ENCODE peak calls at places on chromosomes 11 and 22, in four cellular contexts. One of them, this sample, is unnamed.

GRCh38 chr22:29690481-29690880 is 29.3 kb upstream of the CABP7 start:
- DNase-seq in stimulated activated effector memory CD8-positive, alpha-beta T cell treated with anti-CD3 and anti-CD28 coated beads, Interleukin-12 subunit alpha, Interleukin-12 subunit beta, amount 100 ng/mL, for 72 hours: no peak
- DNase-seq in LoVo: no peak
- DNase-seq in germinal center: no peak
- DNase-seq in this sample: no peak

GRCh38 chr22:29609139-29609538 is 5.7 kb downstream of the NF2 start:
- DNase-seq in germinal center: no peak
- DNase-seq in LoVo: no peak
- DNase-seq in stimulated activated effector memory CD8-positive, alpha-beta T cell treated with anti-CD3 and anti-CD28 coated beads, Interleukin-12 subunit alpha, Interleukin-12 subunit beta, amount 100 ng/mL, for 72 hours: no peak
- DNase-seq in this sample: peak; percentile 24

GRCh38 chr11:110249066-110249465 is 47.3 kb downstream of the RDX start:
- DNase-seq in LoVo: no peak
- DNase-seq in germinal center: no peak
- DNase-seq in stimulated activated effector memory CD8-positive, alpha-beta T cell treated with anti-CD3 and anti-CD28 coated beads, Interleukin-12 subunit alpha, Interleukin-12 subunit beta, amount 100 ng/mL, for 72 hours: no peak
- DNase-seq in this sample: no peak

GRCh38 chr11:1852885-1853284 is at the start of gene LSP1:
- DNase-seq in germinal center: peak; percentile 93
- DNase-seq in stimulated activated effector memory CD8-positive, alpha-beta T cell treated with anti-CD3 and anti-CD28 coated beads, Interleukin-12 subunit alpha, Interleukin-12 subunit beta, amount 100 ng/mL, for 72 hours: peak; percentile 91
- DNase-seq in LoVo: no peak
- DNase-seq in this sample: no peak

GRCh38 chr22:46833228-46833627 is 70.8 kb downstream of the TBC1D22A start:
- DNase-seq in LoVo: no peak
- DNase-seq in stimulated activated effector memory CD8-positive, alpha-beta T cell treated with anti-CD3 and anti-CD28 coated beads, Interleukin-12 subunit alpha, Interleukin-12 subunit beta, amount 100 ng/mL, for 72 hours: no peak
- DNase-seq in germinal center: no peak
- DNase-seq in this sample: peak; percentile 44

GRCh38 chr22:30337461-30337778 is 10.7 kb upstream of the TBC1D10A start:
- DNase-seq in LoVo: no peak
- DNase-seq in stimulated activated effector memory CD8-positive, alpha-beta T cell treated with anti-CD3 and anti-CD28 coated beads, Interleukin-12 subunit alpha, Interleukin-12 subunit beta, amount 100 ng/mL, for 72 hours: no peak
- DNase-seq in germinal center: no peak
- DNase-seq in this sample: no peak

GRCh38 chr22:26922804-26923203 is 265.4 kb downstream of the MIAT start:
- DNase-seq in germinal center: no peak
- DNase-seq in LoVo: no peak
- DNase-seq in stimulated activated effector memory CD8-positive, alpha-beta T cell treated with anti-CD3 and anti-CD28 coated beads, Interleukin-12 subunit alpha, Interleukin-12 subunit beta, amount 100 ng/mL, for 72 hours: no peak
- DNase-seq in this sample: no peak

GRCh38 chr11:77569046-77569445 is 20.7 kb upstream of the AQP11 start:
- DNase-seq in germinal center: no peak
- DNase-seq in LoVo: no peak
- DNase-seq in stimulated activated effector memory CD8-positive, alpha-beta T cell treated with anti-CD3 and anti-CD28 coated beads, Interleukin-12 subunit alpha, Interleukin-12 subunit beta, amount 100 ng/mL, for 72 hours: peak; percentile 45
- DNase-seq in this sample: no peak

GRCh38 chr22:40396882-40397281 is 26.5 kb downstream of the SGSM3 start:
- DNase-seq in germinal center: no peak
- DNase-seq in LoVo: peak; percentile 2
- DNase-seq in stimulated activated effector memory CD8-positive, alpha-beta T cell treated with anti-CD3 and anti-CD28 coated beads, Interleukin-12 subunit alpha, Interleukin-12 subunit beta, amount 100 ng/mL, for 72 hours: no peak
- DNase-seq in this sample: no peak

GRCh38 chr11:74388678-74389327 is 9.4 kb downstream of the PGM2L1 start:
- DNase-seq in germinal center: peak; percentile 42
- DNase-seq in stimulated activated effector memory CD8-positive, alpha-beta T cell treated with anti-CD3 and anti-CD28 coated beads, Interleukin-12 subunit alpha, Interleukin-12 subunit beta, amount 100 ng/mL, for 72 hours: peak; percentile 71
- DNase-seq in LoVo: peak; percentile 50
- DNase-seq in this sample: peak; percentile 45

GRCh38 chr11:46200537-46201281 is 76.8 kb upstream of the CREB3L1 start:
- DNase-seq in stimulated activated effector memory CD8-positive, alpha-beta T cell treated with anti-CD3 and anti-CD28 coated beads, Interleukin-12 subunit alpha, Interleukin-12 subunit beta, amount 100 ng/mL, for 72 hours: no peak
- DNase-seq in LoVo: no peak
- DNase-seq in germinal center: no peak
- DNase-seq in this sample: no peak

GRCh38 chr22:37244114-37244921 is at the start of gene RAC2:
- DNase-seq in stimulated activated effector memory CD8-positive, alpha-beta T cell treated with anti-CD3 and anti-CD28 coated beads, Interleukin-12 subunit alpha, Interleukin-12 subunit beta, amount 100 ng/mL, for 72 hours: peak; percentile 88
- DNase-seq in LoVo: no peak
- DNase-seq in germinal center: peak; percentile 85
- DNase-seq in this sample: no peak

GRCh38 chr11:33733978-33734377 is 2.2 kb downstream of the CD59 start:
- DNase-seq in germinal center: no peak
- DNase-seq in LoVo: no peak
- DNase-seq in stimulated activated effector memory CD8-positive, alpha-beta T cell treated with anti-CD3 and anti-CD28 coated beads, Interleukin-12 subunit alpha, Interleukin-12 subunit beta, amount 100 ng/mL, for 72 hours: no peak
- DNase-seq in this sample: no peak

GRCh38 chr11:57515332-57516060 is at the start of gene SLC43A1:
- DNase-seq in germinal center: peak; percentile 57
- DNase-seq in LoVo: peak; percentile 57
- DNase-seq in stimulated activated effector memory CD8-positive, alpha-beta T cell treated with anti-CD3 and anti-CD28 coated beads, Interleukin-12 subunit alpha, Interleukin-12 subunit beta, amount 100 ng/mL, for 72 hours: peak; percentile 71
- DNase-seq in this sample: peak; percentile 65

GRCh38 chr22:28151241-28151640 is 232.2 kb upstream of the PITPNB start:
- DNase-seq in LoVo: no peak
- DNase-seq in stimulated activated effector memory CD8-positive, alpha-beta T cell treated with anti-CD3 and anti-CD28 coated beads, Interleukin-12 subunit alpha, Interleukin-12 subunit beta, amount 100 ng/mL, for 72 hours: no peak
- DNase-seq in germinal center: no peak
- DNase-seq in this sample: no peak

GRCh38 chr22:24201681-24202590 is 20.6 kb downstream of the SUSD2 start:
- DNase-seq in germinal center: no peak
- DNase-seq in stimulated activated effector memory CD8-positive, alpha-beta T cell treated with anti-CD3 and anti-CD28 coated beads, Interleukin-12 subunit alpha, Interleukin-12 subunit beta, amount 100 ng/mL, for 72 hours: no peak
- DNase-seq in LoVo: no peak
- DNase-seq in this sample: no peak

GRCh38 chr11:111331711-111332479 is 33.5 kb downstream of the POU2AF3 start:
- DNase-seq in stimulated activated effector memory CD8-positive, alpha-beta T cell treated with anti-CD3 and anti-CD28 coated beads, Interleukin-12 subunit alpha, Interleukin-12 subunit beta, amount 100 ng/mL, for 72 hours: no peak
- DNase-seq in germinal center: no peak
- DNase-seq in LoVo: no peak
- DNase-seq in this sample: no peak

GRCh38 chr11:7292902-7293301 is 41.2 kb downstream of the SYT9 start:
- DNase-seq in germinal center: no peak
- DNase-seq in stimulated activated effector memory CD8-positive, alpha-beta T cell treated with anti-CD3 and anti-CD28 coated beads, Interleukin-12 subunit alpha, Interleukin-12 subunit beta, amount 100 ng/mL, for 72 hours: no peak
- DNase-seq in LoVo: no peak
- DNase-seq in this sample: no peak

GRCh38 chr11:69949327-69949726 is 128.8 kb upstream of the ANO1 start:
- DNase-seq in LoVo: peak; percentile 94
- DNase-seq in germinal center: no peak
- DNase-seq in stimulated activated effector memory CD8-positive, alpha-beta T cell treated with anti-CD3 and anti-CD28 coated beads, Interleukin-12 subunit alpha, Interleukin-12 subunit beta, amount 100 ng/mL, for 72 hours: no peak
- DNase-seq in this sample: peak; percentile 97

GRCh38 chr11:119178166-119178680 is 7.1 kb upstream of the NHERF4 start:
- DNase-seq in LoVo: no peak
- DNase-seq in stimulated activated effector memory CD8-positive, alpha-beta T cell treated with anti-CD3 and anti-CD28 coated beads, Interleukin-12 subunit alpha, Interleukin-12 subunit beta, amount 100 ng/mL, for 72 hours: no peak
- DNase-seq in germinal center: no peak
- DNase-seq in this sample: no peak

GRCh38 chr11:1750481-1750839 is at the start of gene IFITM10:
- DNase-seq in LoVo: no peak
- DNase-seq in germinal center: no peak
- DNase-seq in stimulated activated effector memory CD8-positive, alpha-beta T cell treated with anti-CD3 and anti-CD28 coated beads, Interleukin-12 subunit alpha, Interleukin-12 subunit beta, amount 100 ng/mL, for 72 hours: no peak
- DNase-seq in this sample: no peak

GRCh38 chr11:102383839-102384238 is 36.8 kb downstream of the BIRC2 start:
- DNase-seq in LoVo: no peak
- DNase-seq in stimulated activated effector memory CD8-positive, alpha-beta T cell treated with anti-CD3 and anti-CD28 coated beads, Interleukin-12 subunit alpha, Interleukin-12 subunit beta, amount 100 ng/mL, for 72 hours: no peak
- DNase-seq in germinal center: no peak
- DNase-seq in this sample: no peak

GRCh38 chr11:35549787-35550186 is 24.4 kb upstream of the PAMR1 start:
- DNase-seq in germinal center: no peak
- DNase-seq in LoVo: peak; percentile 11
- DNase-seq in stimulated activated effector memory CD8-positive, alpha-beta T cell treated with anti-CD3 and anti-CD28 coated beads, Interleukin-12 subunit alpha, Interleukin-12 subunit beta, amount 100 ng/mL, for 72 hours: no peak
- DNase-seq in this sample: no peak

GRCh38 chr22:44578115-44578457 is 80.1 kb upstream of the RTL6 start:
- DNase-seq in germinal center: no peak
- DNase-seq in stimulated activated effector memory CD8-positive, alpha-beta T cell treated with anti-CD3 and anti-CD28 coated beads, Interleukin-12 subunit alpha, Interleukin-12 subunit beta, amount 100 ng/mL, for 72 hours: no peak
- DNase-seq in LoVo: no peak
- DNase-seq in this sample: no peak

GRCh38 chr11:92839450-92839849 is 130.0 kb upstream of the MTNR1B start:
- DNase-seq in stimulated activated effector memory CD8-positive, alpha-beta T cell treated with anti-CD3 and anti-CD28 coated beads, Interleukin-12 subunit alpha, Interleukin-12 subunit beta, amount 100 ng/mL, for 72 hours: no peak
- DNase-seq in germinal center: no peak
- DNase-seq in LoVo: no peak
- DNase-seq in this sample: no peak

This sample was measured in A549.